ENCODE peak calls at places on chromosomes 3 and 15, in five cellular contexts. B, T, Y, X and P are unnamed samples.

GRCh38 chr3:17891139-17891850 is 148.9 kb upstream of the TBC1D5 start:
- DNase-seq in B (no peak), T (no peak), Y (no peak), X (no peak), P (no peak)

GRCh38 chr3:183122257-183122932 is 23.1 kb upstream of the MCCC1 start:
- DNase-seq in B (peak; percentile 54), T (no peak), Y (no peak), X (no peak), P (no peak)

GRCh38 chr15:95872366-95872771 is 458.1 kb upstream of the NR2F2 start:
- DNase-seq in B (no peak), T (no peak), Y (no peak), X (no peak), P (no peak)

GRCh38 chr3:192772495-192772894 is 45.2 kb upstream of the FGF12 start:
- DNase-seq in B (no peak), T (no peak), Y (no peak), X (peak; percentile 36), P (no peak)

GRCh38 chr3:176767385-176767784 is 429.9 kb downstream of the TBL1XR1 start:
- DNase-seq in B (no peak), T (no peak), Y (no peak), X (no peak), P (no peak)

GRCh38 chr3:114551770-114552526 is 258.1 kb downstream of the TIGIT start:
- DNase-seq in B (no peak), T (no peak), Y (no peak), X (no peak), P (no peak)

GRCh38 chr3:94308767-94309166 is 245.9 kb downstream of the NSUN3 start:
- DNase-seq in B (no peak), T (no peak), Y (no peak), X (no peak), P (no peak)

GRCh38 chr3:88038561-88038960 is 20.2 kb downstream of the CGGBP1 start:
- DNase-seq in B (no peak), T (no peak), Y (no peak), X (no peak), P (no peak)

GRCh38 chr15:93880358-93880757 is 351.0 kb upstream of the MCTP2 start:
- DNase-seq in B (no peak), T (no peak), Y (no peak), X (no peak), P (no peak)

GRCh38 chr3:38738630-38739395 is 77.2 kb downstream of the SCN10A start:
- DNase-seq in B (peak; percentile 68), T (no peak), Y (no peak), X (peak; percentile 68), P (peak; percentile 32)

GRCh38 chr15:74839526-74840395 is 3.2 kb downstream of the ULK3 start:
- DNase-seq in B (peak; percentile 36), T (no peak), Y (no peak), X (no peak), P (no peak)

GRCh38 chr3:10972359-10972758 is 20.2 kb upstream of the SLC6A1 start:
- DNase-seq in B (no peak), T (no peak), Y (no peak), X (no peak), P (no peak)

GRCh38 chr3:190048831-190049541 is 71.7 kb downstream of the P3H2 start:
- DNase-seq in B (no peak), T (no peak), Y (no peak), X (no peak), P (no peak)

GRCh38 chr15:100783296-100783695 is 96.3 kb upstream of the ALDH1A3 start:
- DNase-seq in B (no peak), T (no peak), Y (no peak), X (no peak), P (no peak)

GRCh38 chr3:130963878-130964277 is 62.7 kb downstream of the ASTE1 start:
- DNase-seq in B (no peak), T (no peak), Y (no peak), X (peak; percentile 3), P (no peak)

GRCh38 chr3:101229681-101230080 is 90.7 kb downstream of the IMPG2 start:
- DNase-seq in B (no peak), T (no peak), Y (no peak), X (no peak), P (no peak)

GRCh38 chr3:101695779-101696372 is 9.4 kb upstream of the RPL24 start:
- DNase-seq in B (peak; percentile 8), T (no peak), Y (no peak), X (no peak), P (no peak)

GRCh38 chr3:45024601-45025262 is 1.4 kb upstream of the CLEC3B start:
- DNase-seq in B (no peak), T (no peak), Y (no peak), X (no peak), P (no peak)

GRCh38 chr3:87350367-87351199 is 74.2 kb upstream of the POU1F1 start:
- DNase-seq in B (peak; percentile 40), T (no peak), Y (no peak), X (no peak), P (peak; percentile 11)

GRCh38 chr3:37852097-37852496 is 9.6 kb upstream of the CTDSPL start:
- DNase-seq in B (no peak), T (no peak), Y (no peak), X (no peak), P (no peak)

DNA sequence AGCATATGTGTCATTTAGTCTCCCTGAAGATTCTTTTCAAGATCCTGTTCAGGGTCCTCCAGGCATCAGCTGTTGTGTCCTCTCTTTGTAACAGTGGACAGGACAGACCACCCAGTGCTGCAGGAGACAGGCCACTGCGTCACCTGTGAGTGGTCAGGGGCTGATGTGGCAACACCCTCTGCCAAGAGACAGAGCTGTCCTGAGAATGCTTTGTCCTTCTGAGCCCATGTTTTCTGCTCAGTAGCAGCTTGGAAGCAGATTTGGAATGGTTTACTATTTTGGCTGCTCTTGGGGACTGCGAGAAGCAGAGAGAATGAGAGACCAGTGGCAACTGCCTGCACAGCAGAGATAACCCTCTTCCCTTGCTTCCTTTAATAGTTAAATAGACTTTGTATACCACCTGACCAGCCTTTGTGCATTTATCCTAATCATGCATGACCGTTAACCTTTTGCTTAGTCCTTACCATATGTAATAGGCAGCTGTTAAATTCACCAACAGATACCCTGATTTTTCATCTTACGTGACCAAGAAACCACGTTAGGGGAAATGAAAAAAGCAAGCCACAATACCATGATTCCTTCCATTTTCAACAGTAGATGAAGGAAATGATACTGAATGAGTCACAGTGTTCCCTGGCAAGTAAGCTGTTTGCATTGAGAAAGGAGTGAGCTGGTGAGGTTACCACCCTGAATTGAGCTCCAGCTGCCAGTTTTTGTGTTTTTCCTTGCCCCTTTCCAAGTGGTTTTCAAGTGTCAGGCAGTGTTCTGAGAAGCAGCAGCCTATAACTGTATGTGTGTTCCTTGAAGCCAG is 35.5 kb downstream of the B3GALNT1 start:
- DNase-seq in B (no peak), T (peak; percentile 94), Y (peak; percentile 11), X (no peak), P (peak; percentile 13)
- TF ChIP-seq POLR2A in B (no peak), T (no peak), Y (no peak), X (no peak), P (no peak)

GRCh38 chr3:31775383-31775782 is 205.7 kb downstream of the OSBPL10 start:
- DNase-seq in B (no peak), T (no peak), Y (no peak), X (no peak), P (no peak)

GRCh38 chr3:31777092-31777491 is 204.0 kb downstream of the OSBPL10 start:
- DNase-seq in B (no peak), T (no peak), Y (no peak), X (no peak), P (no peak)

GRCh38 chr3:31776016-31776415 is 205.0 kb downstream of the OSBPL10 start:
- DNase-seq in B (no peak), T (no peak), Y (no peak), X (no peak), P (no peak)

GRCh38 chr3:31779514-31779913 is 201.5 kb downstream of the OSBPL10 start:
- DNase-seq in B (no peak), T (no peak), Y (no peak), X (no peak), P (no peak)

GRCh38 chr3:31777887-31778286 is 203.2 kb downstream of the OSBPL10 start:
- DNase-seq in B (no peak), T (no peak), Y (no peak), X (no peak), P (no peak)
- TF ChIP-seq TAF1 in B (no peak), T (no peak), Y (no peak), X (no peak), P (no peak)

GRCh38 chr15:58929891-58930416 is 3.5 kb downstream of the SLTM start:
- DNase-seq in B (no peak), T (no peak), Y (no peak), X (no peak), P (no peak)

GRCh38 chr15:58934114-58934447 is 602 bp upstream of the SLTM start:
- DNase-seq in B (no peak), T (no peak), Y (no peak), X (no peak), P (no peak)

GRCh38 chr15:58933311-58934113 is at the start of gene SLTM:
- DNase-seq in B (peak; percentile 93), T (peak; percentile 75), Y (peak; percentile 77), X (peak; percentile 89), P (peak; percentile 78)

GRCh38 chr15:58932791-58933310 is 628 bp downstream of the SLTM start:
- DNase-seq in B (no peak), T (no peak), Y (no peak), X (no peak), P (no peak)

DNA sequence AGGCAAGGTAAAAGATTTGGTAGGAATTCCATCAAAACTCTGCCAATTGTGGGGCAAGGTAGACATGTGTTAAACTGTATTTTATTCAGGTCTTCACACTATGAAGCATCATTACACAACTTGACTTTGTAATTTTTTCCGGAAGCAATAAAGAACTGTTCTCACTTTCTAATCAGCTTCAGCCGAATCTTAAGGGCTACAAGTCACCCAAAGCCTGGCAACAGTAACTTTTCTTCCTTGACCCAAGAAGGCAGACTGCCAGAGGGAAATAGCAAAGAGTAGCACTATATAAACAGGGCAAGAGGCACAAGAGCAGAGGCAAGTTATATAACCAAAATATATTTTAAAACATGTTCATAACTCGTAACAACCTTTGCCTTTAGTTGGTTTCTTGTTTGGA is 1.5 kb downstream of the SLTM start:
- DNase-seq in B (no peak), T (peak; percentile 23), Y (no peak), X (no peak), P (peak; percentile 21)
- TF ChIP-seq POLR2A in B (no peak), T (no peak), Y (no peak), X (no peak), P (no peak)

GRCh38 chr15:28977377-28978010 is 91.7 kb downstream of the APBA2 start:
- DNase-seq in B (no peak), T (no peak), Y (no peak), X (peak; percentile 19), P (no peak)

GRCh38 chr15:28974142-28974541 is 88.4 kb downstream of the APBA2 start:
- DNase-seq in B (no peak), T (no peak), Y (no peak), X (no peak), P (no peak)

GRCh38 chr15:28978011-28978378 is 92.2 kb downstream of the APBA2 start:
- DNase-seq in B (no peak), T (no peak), Y (no peak), X (no peak), P (no peak)

GRCh38 chr15:28978661-28979060 is 92.9 kb downstream of the APBA2 start:
- DNase-seq in B (no peak), T (no peak), Y (no peak), X (no peak), P (no peak)

DNA sequence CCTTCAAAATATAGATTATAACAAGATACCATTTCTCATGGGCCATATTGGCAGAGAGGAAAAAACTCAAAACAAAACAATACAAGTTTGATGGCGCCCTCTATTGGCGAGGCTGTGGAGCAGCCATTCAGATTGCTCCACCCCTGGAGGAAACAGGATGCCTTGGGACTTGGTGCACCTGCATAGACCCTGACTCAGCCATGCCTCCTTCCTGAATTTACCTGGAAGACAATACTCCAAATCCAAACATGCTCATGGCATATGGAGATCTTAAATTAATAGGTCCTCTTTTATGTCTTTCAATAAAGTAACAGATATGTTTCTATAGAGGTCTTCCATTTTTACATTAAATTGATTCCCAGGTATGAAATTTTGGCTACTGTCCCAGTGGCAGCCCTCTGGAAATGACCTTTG is 90.0 kb downstream of the APBA2 start:
- DNase-seq in B (peak; percentile 79), T (no peak), Y (peak; percentile 33), X (peak; percentile 29), P (peak; percentile 43)
- TF ChIP-seq TAF1 in B (no peak), T (no peak), Y (no peak), X (no peak), P (no peak)